ENCODE peak calls at places on chromosomes 3 and 15, in four cellular contexts. One of them, this sample, is unnamed.

GRCh38 chr3:112629425-112629824 is 11.5 kb downstream of the CCDC80 start:
- DNase-seq in choroid plexus epithelial cell: peak
- DNase-seq in cardiac muscle cell: peak
- DNase-seq in pancreas: no peak
- DNase-seq in this sample: peak

GRCh38 chr3:144953959-144954358 is 982.3 kb downstream of the DIPK2A start:
- DNase-seq in choroid plexus epithelial cell: no peak
- DNase-seq in cardiac muscle cell: no peak
- DNase-seq in pancreas: no peak
- DNase-seq in this sample: no peak

GRCh38 chr3:126117786-126118185 is 33.9 kb upstream of the SLC41A3 start:
- DNase-seq in choroid plexus epithelial cell: no peak
- DNase-seq in cardiac muscle cell: no peak
- DNase-seq in pancreas: peak
- DNase-seq in this sample: no peak

GRCh38 chr3:169104541-169104940 is 559.0 kb downstream of the MECOM start:
- DNase-seq in choroid plexus epithelial cell: peak
- DNase-seq in cardiac muscle cell: peak
- DNase-seq in pancreas: no peak
- DNase-seq in this sample: peak

GRCh38 chr15:51796777-51797474 is 32.5 kb upstream of the TMOD3 start:
- DNase-seq in choroid plexus epithelial cell: peak
- DNase-seq in cardiac muscle cell: no peak
- DNase-seq in pancreas: no peak
- DNase-seq in this sample: peak

GRCh38 chr3:166322394-166322793 is 485.2 kb upstream of the BCHE start:
- DNase-seq in choroid plexus epithelial cell: no peak
- DNase-seq in cardiac muscle cell: no peak
- DNase-seq in pancreas: no peak
- DNase-seq in this sample: peak

GRCh38 chr15:75616766-75617165 is 8.8 kb downstream of the SNUPN start:
- DNase-seq in choroid plexus epithelial cell: no peak
- DNase-seq in cardiac muscle cell: no peak
- DNase-seq in pancreas: no peak
- DNase-seq in this sample: no peak

GRCh38 chr3:133130168-133130567 is 92.0 kb downstream of the TMEM108 start:
- DNase-seq in choroid plexus epithelial cell: no peak
- DNase-seq in cardiac muscle cell: peak
- DNase-seq in pancreas: no peak
- DNase-seq in this sample: no peak

GRCh38 chr3:171640520-171641412 is 169.5 kb downstream of the PLD1 start:
- DNase-seq in choroid plexus epithelial cell: peak
- DNase-seq in cardiac muscle cell: peak
- DNase-seq in pancreas: no peak
- DNase-seq in this sample: peak

GRCh38 chr3:67461667-67462142 is 192.7 kb downstream of the SUCLG2 start:
- DNase-seq in choroid plexus epithelial cell: peak
- DNase-seq in cardiac muscle cell: peak
- DNase-seq in pancreas: no peak
- DNase-seq in this sample: peak

GRCh38 chr3:116444819-116445290 is 432 bp downstream of the LSAMP start:
- DNase-seq in choroid plexus epithelial cell: no peak
- DNase-seq in cardiac muscle cell: peak
- DNase-seq in pancreas: peak
- DNase-seq in this sample: no peak

GRCh38 chr15:58396181-58396580 is 35.6 kb upstream of the LIPC start:
- DNase-seq in choroid plexus epithelial cell: peak
- DNase-seq in cardiac muscle cell: peak
- DNase-seq in pancreas: no peak
- DNase-seq in this sample: peak

GRCh38 chr3:8313591-8314298 is 187.9 kb upstream of the LMCD1 start:
- DNase-seq in choroid plexus epithelial cell: no peak
- DNase-seq in cardiac muscle cell: no peak
- DNase-seq in pancreas: no peak
- DNase-seq in this sample: no peak

GRCh38 chr15:60674704-60675405 is 195.9 kb upstream of the ICE2 start:
- DNase-seq in choroid plexus epithelial cell: no peak
- DNase-seq in cardiac muscle cell: no peak
- DNase-seq in pancreas: no peak
- DNase-seq in this sample: no peak

GRCh38 chr3:123628996-123629746 is 44.3 kb upstream of the HACD2 start:
- DNase-seq in choroid plexus epithelial cell: no peak
- DNase-seq in cardiac muscle cell: no peak
- DNase-seq in pancreas: no peak
- DNase-seq in this sample: no peak

GRCh38 chr3:71930056-71930991 is 145.4 kb upstream of the PROK2 start:
- DNase-seq in choroid plexus epithelial cell: peak
- DNase-seq in cardiac muscle cell: peak
- DNase-seq in pancreas: no peak
- DNase-seq in this sample: peak

GRCh38 chr3:60225848-60226247 is 1025.4 kb downstream of the FHIT start:
- DNase-seq in choroid plexus epithelial cell: no peak
- DNase-seq in cardiac muscle cell: no peak
- DNase-seq in pancreas: no peak
- DNase-seq in this sample: no peak

GRCh38 chr15:25727867-25728600 is 135.1 kb downstream of the ATP10A start:
- DNase-seq in choroid plexus epithelial cell: no peak
- DNase-seq in cardiac muscle cell: no peak
- DNase-seq in pancreas: no peak
- DNase-seq in this sample: no peak

GRCh38 chr3:151037746-151038145 is 47.7 kb upstream of the MED12L start:
- DNase-seq in choroid plexus epithelial cell: peak
- DNase-seq in cardiac muscle cell: peak
- DNase-seq in pancreas: no peak
- DNase-seq in this sample: peak

GRCh38 chr3:142495103-142495502 is 47.3 kb upstream of the XRN1 start:
- DNase-seq in choroid plexus epithelial cell: no peak
- DNase-seq in cardiac muscle cell: no peak
- DNase-seq in pancreas: no peak
- DNase-seq in this sample: peak

GRCh38 chr3:121477589-121477988 is 68.2 kb downstream of the POLQ start:
- DNase-seq in choroid plexus epithelial cell: peak
- DNase-seq in cardiac muscle cell: peak
- DNase-seq in pancreas: no peak
- DNase-seq in this sample: no peak

GRCh38 chr15:39448409-39448808 is 132.5 kb upstream of the THBS1 start:
- DNase-seq in choroid plexus epithelial cell: no peak
- DNase-seq in cardiac muscle cell: no peak
- DNase-seq in pancreas: no peak
- DNase-seq in this sample: no peak

GRCh38 chr3:31004025-31004678 is 109.7 kb upstream of the GADL1 start:
- DNase-seq in choroid plexus epithelial cell: peak
- DNase-seq in cardiac muscle cell: peak
- DNase-seq in pancreas: no peak
- DNase-seq in this sample: peak

GRCh38 chr3:10935028-10935427 is 57.5 kb upstream of the SLC6A1 start:
- DNase-seq in choroid plexus epithelial cell: no peak
- DNase-seq in cardiac muscle cell: no peak
- DNase-seq in pancreas: peak
- DNase-seq in this sample: no peak

GRCh38 chr3:99662838-99663570 is 24.6 kb downstream of the COL8A1 start:
- DNase-seq in choroid plexus epithelial cell: no peak
- DNase-seq in cardiac muscle cell: no peak
- DNase-seq in pancreas: no peak
- DNase-seq in this sample: peak

GRCh38 chr3:53092942-53093341 is 37.3 kb downstream of the RFT1 start:
- DNase-seq in choroid plexus epithelial cell: peak
- DNase-seq in cardiac muscle cell: peak
- DNase-seq in pancreas: no peak
- DNase-seq in this sample: no peak

GRCh38 chr3:157502916-157503620 is at the start of gene VEPH1:
- DNase-seq in choroid plexus epithelial cell: peak
- DNase-seq in cardiac muscle cell: peak
- DNase-seq in pancreas: peak
- DNase-seq in this sample: no peak

GRCh38 chr3:149592758-149593240 is 65.0 kb downstream of the WWTR1 start:
- DNase-seq in choroid plexus epithelial cell: no peak
- DNase-seq in cardiac muscle cell: no peak
- DNase-seq in pancreas: no peak
- DNase-seq in this sample: no peak

GRCh38 chr3:74752290-74752689 is 137.8 kb upstream of the CNTN3 start:
- DNase-seq in choroid plexus epithelial cell: no peak
- DNase-seq in cardiac muscle cell: no peak
- DNase-seq in pancreas: peak
- DNase-seq in this sample: no peak

GRCh38 chr3:49724586-49724985 is 835 bp upstream of the GMPPB start:
- DNase-seq in choroid plexus epithelial cell: no peak
- DNase-seq in cardiac muscle cell: no peak
- DNase-seq in pancreas: peak
- DNase-seq in this sample: peak

GRCh38 chr3:111747490-111747889 is 111.6 kb upstream of the PHLDB2 start:
- DNase-seq in choroid plexus epithelial cell: peak
- DNase-seq in cardiac muscle cell: no peak
- DNase-seq in pancreas: no peak
- DNase-seq in this sample: peak

GRCh38 chr3:18432752-18433151 is 7.6 kb upstream of the SATB1 start:
- DNase-seq in choroid plexus epithelial cell: no peak
- DNase-seq in cardiac muscle cell: no peak
- DNase-seq in pancreas: no peak
- DNase-seq in this sample: no peak

GRCh38 chr15:63623231-63623969 is 26.2 kb downstream of the FBXL22 start:
- DNase-seq in choroid plexus epithelial cell: no peak
- DNase-seq in cardiac muscle cell: no peak
- DNase-seq in pancreas: no peak
- DNase-seq in this sample: no peak

GRCh38 chr15:90188914-90189748 is 12.0 kb upstream of the SEMA4B start:
- DNase-seq in choroid plexus epithelial cell: no peak
- DNase-seq in cardiac muscle cell: peak
- DNase-seq in pancreas: no peak
- DNase-seq in this sample: peak

DNA sequence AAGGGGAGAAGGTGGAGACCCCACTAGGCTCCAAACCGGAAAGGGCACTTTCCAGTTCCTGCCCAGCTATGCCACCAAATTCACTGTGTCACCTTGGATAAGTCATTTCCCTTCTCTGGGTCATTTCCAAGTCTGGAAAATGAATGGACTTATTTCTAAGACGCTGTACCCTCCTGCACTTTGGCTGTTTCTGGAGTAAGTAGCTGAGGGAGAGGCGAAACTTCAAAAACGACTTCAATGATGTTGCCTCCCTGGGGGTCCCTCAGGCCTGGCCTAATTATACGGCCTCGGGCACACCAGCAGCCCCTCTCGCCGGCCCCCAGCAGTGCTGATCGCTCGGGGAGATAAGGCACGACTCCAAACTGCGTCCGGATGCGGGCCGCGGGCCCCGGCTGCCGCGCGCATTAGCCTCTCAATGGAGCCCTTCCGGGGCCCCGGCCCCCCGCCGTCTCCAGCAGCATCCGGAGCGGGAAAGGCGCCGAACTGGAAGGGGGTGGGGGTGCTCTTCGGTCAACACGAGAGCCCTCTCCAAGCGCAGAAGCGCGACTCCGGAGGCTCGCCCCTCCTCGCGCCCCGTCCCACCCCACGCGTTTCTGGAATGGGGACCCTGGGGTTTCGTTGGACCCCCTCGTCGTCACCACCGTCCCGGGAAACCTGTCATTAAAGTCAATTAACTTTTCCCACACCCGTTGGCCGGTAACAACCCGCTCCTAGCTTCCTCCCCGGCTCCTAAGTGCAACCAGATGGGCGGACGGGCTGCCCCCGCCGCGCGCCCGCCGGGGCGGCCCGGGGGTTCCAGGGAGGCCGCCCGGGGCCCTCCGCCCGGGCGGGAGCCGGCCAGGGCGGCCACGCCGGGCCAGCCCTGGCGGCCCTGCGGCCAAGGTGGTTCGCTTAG is 4.8 kb downstream of the HES1 start:
- DNase-seq in choroid plexus epithelial cell: peak
- DNase-seq in cardiac muscle cell: peak
- DNase-seq in pancreas: peak
- DNase-seq in this sample: peak
- H3K4me3 ChIP-seq in choroid plexus epithelial cell: peak
- H3K4me3 ChIP-seq in cardiac muscle cell: peak
- H3K4me3 ChIP-seq in pancreas: peak
- H3K4me3 ChIP-seq in this sample: peak

DNA sequence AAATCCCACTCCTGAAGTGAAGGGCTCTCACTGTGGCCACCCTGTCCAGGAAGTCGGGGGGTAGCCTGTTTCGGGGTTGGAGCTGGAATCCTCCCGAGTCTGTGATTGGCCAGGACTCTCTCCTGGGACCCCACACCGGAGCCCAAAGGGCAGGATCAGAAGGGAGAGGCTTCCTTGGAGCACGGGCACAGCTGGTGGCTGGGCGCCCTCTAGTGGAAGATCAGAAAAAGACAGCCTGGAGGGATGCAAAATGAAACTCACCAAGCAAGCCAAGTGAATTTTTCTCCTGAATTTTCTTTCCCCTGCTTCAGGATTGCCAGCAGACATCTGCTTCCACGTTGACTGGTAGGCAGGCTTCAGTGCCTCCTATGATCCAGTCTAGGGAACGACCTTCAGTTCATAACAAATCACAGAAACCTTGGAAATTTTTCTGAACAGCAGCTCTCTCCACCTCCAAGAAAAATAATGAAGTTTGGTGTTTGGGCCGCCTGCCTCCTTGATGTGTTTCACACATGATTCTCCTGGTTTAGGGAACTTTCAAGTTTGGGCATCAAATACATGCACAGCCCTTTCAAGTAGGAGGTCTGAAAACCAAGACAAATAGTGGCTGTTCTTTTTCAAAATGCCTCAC is 224.7 kb downstream of the VPS13C start:
- DNase-seq in choroid plexus epithelial cell: peak
- DNase-seq in cardiac muscle cell: peak
- DNase-seq in pancreas: peak
- DNase-seq in this sample: peak
- H3K4me3 ChIP-seq in choroid plexus epithelial cell: no peak
- H3K4me3 ChIP-seq in cardiac muscle cell: no peak
- H3K4me3 ChIP-seq in pancreas: no peak
- H3K4me3 ChIP-seq in this sample: no peak

DNA sequence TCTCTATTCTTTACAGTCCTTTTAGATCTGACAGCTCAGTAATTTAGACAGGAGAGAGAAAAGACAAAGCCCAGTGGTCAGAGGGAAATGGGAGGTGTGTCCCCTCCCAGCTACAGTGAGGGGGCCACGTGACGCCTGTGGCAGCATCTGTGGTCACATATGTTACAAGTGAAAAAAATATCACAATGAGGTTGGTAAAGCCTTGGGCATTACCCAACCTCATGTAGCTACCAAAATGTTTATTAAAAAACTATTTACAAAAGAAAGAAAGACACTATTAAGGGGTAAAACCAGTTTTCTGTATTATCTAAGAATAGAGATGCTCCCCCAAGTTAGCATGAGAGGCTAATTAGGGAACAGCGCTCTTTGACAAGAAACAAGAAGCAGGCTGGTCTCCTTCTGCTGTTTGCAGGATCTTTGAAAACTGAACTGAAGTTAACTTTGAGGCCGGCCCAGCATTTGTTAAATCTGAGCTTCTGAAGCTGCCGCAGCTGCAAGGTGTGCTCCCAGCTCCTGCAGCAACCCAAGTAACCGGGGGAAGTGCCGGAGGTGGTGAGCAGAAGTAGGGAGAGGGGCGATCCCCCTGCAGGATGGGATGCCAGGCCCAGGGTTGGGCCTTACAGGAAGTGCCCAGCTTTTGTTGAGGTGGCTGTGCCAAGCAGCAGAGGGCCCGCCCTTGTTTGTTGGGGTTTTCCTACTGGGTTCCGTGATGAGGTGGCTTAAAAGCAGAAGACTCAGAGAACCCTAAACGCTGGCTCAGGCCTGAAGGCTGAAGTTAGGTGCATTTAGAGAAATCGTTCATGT is 42.6 kb upstream of the PLCL2 start:
- DNase-seq in choroid plexus epithelial cell: no peak
- DNase-seq in cardiac muscle cell: no peak
- DNase-seq in pancreas: peak
- DNase-seq in this sample: no peak
- H3K4me3 ChIP-seq in choroid plexus epithelial cell: no peak
- H3K4me3 ChIP-seq in cardiac muscle cell: no peak
- H3K4me3 ChIP-seq in pancreas: no peak
- H3K4me3 ChIP-seq in this sample: no peak

GRCh38 chr3:51985971-51986947 is 2.9 kb downstream of the ACY1 start:
- DNase-seq in choroid plexus epithelial cell: no peak
- DNase-seq in cardiac muscle cell: no peak
- DNase-seq in pancreas: no peak
- DNase-seq in this sample: no peak
- H3K4me3 ChIP-seq in choroid plexus epithelial cell: no peak
- H3K4me3 ChIP-seq in cardiac muscle cell: no peak
- H3K4me3 ChIP-seq in pancreas: no peak
- H3K4me3 ChIP-seq in this sample: no peak